ENCODE peak calls at places on chromosomes 2 and 18, in five cellular contexts. One of them, this sample, is unnamed.

GRCh38 chr2:163119964-163120363 is 281.4 kb upstream of the KCNH7 start:
- DNase-seq in CD8-positive, alpha-beta T cell: no peak
- DNase-seq in astrocyte: no peak
- DNase-seq in heart left ventricle: no peak
- DNase-seq in IMR-90: no peak
- DNase-seq in this sample: no peak

GRCh38 chr2:163735692-163736432 is at the start of gene FIGN:
- DNase-seq in IMR-90: peak; percentile 82
- DNase-seq in astrocyte: peak; percentile 85
- DNase-seq in heart left ventricle: peak; percentile 84
- DNase-seq in CD8-positive, alpha-beta T cell: no peak
- DNase-seq in this sample: peak; percentile 83

GRCh38 chr2:234496442-234496834 is 443 bp downstream of the ARL4C start:
- DNase-seq in astrocyte: peak; percentile 41
- DNase-seq in IMR-90: no peak
- DNase-seq in heart left ventricle: no peak
- DNase-seq in CD8-positive, alpha-beta T cell: peak; percentile 42
- DNase-seq in this sample: no peak

GRCh38 chr2:26020214-26020613 is 13.7 kb upstream of the RAB10 start:
- DNase-seq in astrocyte: no peak
- DNase-seq in heart left ventricle: no peak
- DNase-seq in IMR-90: no peak
- DNase-seq in CD8-positive, alpha-beta T cell: no peak
- DNase-seq in this sample: no peak

GRCh38 chr2:157160131-157160530 is 97.4 kb upstream of the GALNT5 start:
- DNase-seq in CD8-positive, alpha-beta T cell: no peak
- DNase-seq in IMR-90: no peak
- DNase-seq in astrocyte: no peak
- DNase-seq in heart left ventricle: no peak
- DNase-seq in this sample: no peak

GRCh38 chr18:79883461-79884295 is 67.8 kb downstream of the SLC66A2 start:
- DNase-seq in IMR-90: no peak
- DNase-seq in astrocyte: no peak
- DNase-seq in heart left ventricle: no peak
- DNase-seq in CD8-positive, alpha-beta T cell: no peak
- DNase-seq in this sample: no peak

GRCh38 chr2:24012521-24013245 is 2.8 kb downstream of the MFSD2B start:
- DNase-seq in IMR-90: no peak
- DNase-seq in heart left ventricle: no peak
- DNase-seq in CD8-positive, alpha-beta T cell: no peak
- DNase-seq in astrocyte: no peak
- DNase-seq in this sample: no peak

GRCh38 chr2:62343636-62344349 is 147.9 kb downstream of the B3GNT2 start:
- DNase-seq in astrocyte: no peak
- DNase-seq in CD8-positive, alpha-beta T cell: no peak
- DNase-seq in IMR-90: no peak
- DNase-seq in heart left ventricle: no peak
- DNase-seq in this sample: no peak

GRCh38 chr2:233351423-233351822 is 2.9 kb upstream of the DGKD start:
- DNase-seq in CD8-positive, alpha-beta T cell: no peak
- DNase-seq in astrocyte: peak; percentile 10
- DNase-seq in heart left ventricle: no peak
- DNase-seq in IMR-90: no peak
- DNase-seq in this sample: no peak

GRCh38 chr2:190791347-190791982 is 89.2 kb upstream of the GLS start:
- DNase-seq in IMR-90: peak; percentile 59
- DNase-seq in heart left ventricle: peak; percentile 29
- DNase-seq in CD8-positive, alpha-beta T cell: peak; percentile 4
- DNase-seq in astrocyte: peak; percentile 87
- DNase-seq in this sample: peak; percentile 76

GRCh38 chr2:1972428-1972827 is 228.1 kb upstream of the PXDN start:
- DNase-seq in astrocyte: peak; percentile 64
- DNase-seq in heart left ventricle: peak; percentile 68
- DNase-seq in CD8-positive, alpha-beta T cell: no peak
- DNase-seq in IMR-90: no peak
- DNase-seq in this sample: no peak

GRCh38 chr2:168649562-168649961 is 152.9 kb upstream of the NOSTRIN start:
- DNase-seq in heart left ventricle: no peak
- DNase-seq in CD8-positive, alpha-beta T cell: no peak
- DNase-seq in IMR-90: no peak
- DNase-seq in astrocyte: no peak
- DNase-seq in this sample: no peak

GRCh38 chr2:145100301-145100700 is 580.4 kb upstream of the ZEB2 start:
- DNase-seq in astrocyte: no peak
- DNase-seq in IMR-90: no peak
- DNase-seq in CD8-positive, alpha-beta T cell: no peak
- DNase-seq in heart left ventricle: no peak
- DNase-seq in this sample: no peak

GRCh38 chr2:168169097-168169745 is 78.2 kb downstream of the STK39 start:
- DNase-seq in heart left ventricle: no peak
- DNase-seq in IMR-90: peak; percentile 92
- DNase-seq in astrocyte: peak; percentile 82
- DNase-seq in CD8-positive, alpha-beta T cell: no peak
- DNase-seq in this sample: no peak

GRCh38 chr18:76750886-76751537 is 71.3 kb upstream of the ZNF236 start:
- DNase-seq in heart left ventricle: no peak
- DNase-seq in CD8-positive, alpha-beta T cell: no peak
- DNase-seq in IMR-90: no peak
- DNase-seq in astrocyte: no peak
- DNase-seq in this sample: no peak

GRCh38 chr2:11836647-11837219 is 90.3 kb downstream of the LPIN1 start:
- DNase-seq in astrocyte: no peak
- DNase-seq in heart left ventricle: no peak
- DNase-seq in IMR-90: no peak
- DNase-seq in CD8-positive, alpha-beta T cell: no peak
- DNase-seq in this sample: no peak

GRCh38 chr2:216872040-216872439 is 12.2 kb upstream of the TNP1 start:
- DNase-seq in IMR-90: no peak
- DNase-seq in CD8-positive, alpha-beta T cell: no peak
- DNase-seq in heart left ventricle: no peak
- DNase-seq in astrocyte: no peak
- DNase-seq in this sample: no peak

GRCh38 chr2:85913854-85914524 is 25.2 kb upstream of the ST3GAL5 start:
- DNase-seq in heart left ventricle: no peak
- DNase-seq in IMR-90: peak; percentile 57
- DNase-seq in CD8-positive, alpha-beta T cell: no peak
- DNase-seq in astrocyte: no peak
- DNase-seq in this sample: no peak

GRCh38 chr2:218991674-218992168 is 1.5 kb downstream of the CRYBA2 start:
- DNase-seq in CD8-positive, alpha-beta T cell: no peak
- DNase-seq in IMR-90: peak; percentile 47
- DNase-seq in astrocyte: peak; percentile 16
- DNase-seq in heart left ventricle: no peak
- DNase-seq in this sample: peak; percentile 19
- H3K27me3 ChIP-seq in CD8-positive, alpha-beta T cell: peaks cover 58% of the 10 kb centered on the region
- H3K27me3 ChIP-seq in IMR-90: peaks cover 94% of the 10 kb centered on the region
- H3K27me3 ChIP-seq in astrocyte: peaks cover 88% of the 10 kb centered on the region
- H3K27me3 ChIP-seq in heart left ventricle: peaks cover 94% of the 10 kb centered on the region
- H3K27me3 ChIP-seq in this sample: no peaks in the 10 kb centered on the region

DNA sequence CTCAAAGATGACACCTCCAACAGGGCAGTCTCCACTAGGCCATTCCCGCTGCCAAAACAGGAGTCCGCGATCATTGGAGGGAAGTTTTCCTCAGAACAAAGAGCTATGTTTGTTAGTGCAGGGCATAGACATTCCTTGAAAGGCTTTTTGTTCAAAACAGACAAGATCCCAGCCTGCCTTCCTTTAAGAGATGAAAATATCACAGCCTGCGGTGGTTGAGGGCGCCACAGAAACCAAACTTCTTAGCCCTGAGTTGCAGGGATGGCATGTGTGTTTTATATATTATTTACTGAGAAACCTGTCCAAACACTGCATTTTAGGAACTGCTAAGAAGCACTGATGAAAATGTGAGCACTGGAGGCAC is 57.5 kb upstream of the TMEM178A start:
- DNase-seq in heart left ventricle: no peak
- DNase-seq in IMR-90: no peak
- DNase-seq in astrocyte: no peak
- DNase-seq in CD8-positive, alpha-beta T cell: no peak
- DNase-seq in this sample: no peak
- H3K27ac ChIP-seq in heart left ventricle: no peak overlapping the region
- H3K27ac ChIP-seq in IMR-90: no peak overlapping the region
- H3K27ac ChIP-seq in astrocyte: no peak overlapping the region
- H3K27ac ChIP-seq in CD8-positive, alpha-beta T cell: no peak overlapping the region
- H3K27ac ChIP-seq in this sample: no peak overlapping the region

DNA sequence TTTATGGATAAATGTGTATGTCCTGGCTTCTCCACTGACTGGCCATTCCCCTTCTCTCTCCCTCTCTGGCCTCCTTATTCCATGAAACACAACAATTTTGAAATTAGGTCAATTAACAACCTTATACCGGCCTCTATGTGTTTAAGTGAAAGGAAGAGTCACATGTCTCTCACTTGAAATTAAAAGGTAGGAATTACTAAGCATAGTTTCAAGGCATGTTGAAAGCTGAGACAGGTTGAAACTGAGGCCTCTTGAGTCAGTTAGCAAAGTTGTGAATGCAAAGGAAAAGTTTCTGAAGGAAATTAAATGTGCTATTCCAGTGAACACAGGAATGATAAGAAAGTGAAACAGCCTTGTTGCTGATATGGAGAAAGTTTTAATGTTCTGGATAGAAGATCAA is 69.7 kb downstream of the ADAM23 start:
- DNase-seq in astrocyte: no peak
- DNase-seq in IMR-90: no peak
- DNase-seq in CD8-positive, alpha-beta T cell: no peak
- DNase-seq in heart left ventricle: no peak
- DNase-seq in this sample: no peak
- H3K27me3 ChIP-seq in astrocyte: no peaks in the 10 kb centered on the region
- H3K27me3 ChIP-seq in IMR-90: no peaks in the 10 kb centered on the region
- H3K27me3 ChIP-seq in CD8-positive, alpha-beta T cell: no peaks in the 10 kb centered on the region
- H3K27me3 ChIP-seq in heart left ventricle: no peaks in the 10 kb centered on the region
- H3K27me3 ChIP-seq in this sample: no peaks in the 10 kb centered on the region

DNA sequence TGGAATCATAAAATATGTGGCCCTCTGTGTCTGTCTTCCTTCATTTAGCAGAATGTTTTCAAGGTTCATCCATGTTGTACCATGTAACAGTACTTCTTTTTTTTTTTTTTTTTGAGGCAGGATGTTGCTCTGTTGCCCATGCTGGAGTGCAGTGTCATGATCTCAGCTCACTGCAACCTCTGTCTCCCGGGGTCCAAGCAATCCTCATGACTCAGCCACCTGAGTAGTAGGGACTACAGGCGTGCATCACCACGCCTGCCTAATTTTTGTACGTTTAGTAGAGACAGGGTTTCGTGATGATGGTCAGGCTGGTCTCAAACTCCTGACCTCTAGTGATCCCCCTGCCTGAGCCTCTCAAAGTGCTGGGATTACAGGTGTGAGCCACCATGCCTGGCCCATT is 31.2 kb downstream of the RAB1A start:
- DNase-seq in CD8-positive, alpha-beta T cell: no peak
- DNase-seq in heart left ventricle: no peak
- DNase-seq in IMR-90: no peak
- DNase-seq in astrocyte: no peak
- DNase-seq in this sample: no peak
- H3K27ac ChIP-seq in CD8-positive, alpha-beta T cell: no peak overlapping the region
- H3K27ac ChIP-seq in heart left ventricle: no peak overlapping the region
- H3K27ac ChIP-seq in IMR-90: no peak overlapping the region
- H3K27ac ChIP-seq in astrocyte: no peak overlapping the region
- H3K27ac ChIP-seq in this sample: no peak overlapping the region

GRCh38 chr2:29916571-29916970 is 4.8 kb downstream of the ALK start:
- DNase-seq in IMR-90: no peak
- DNase-seq in heart left ventricle: no peak
- DNase-seq in astrocyte: no peak
- DNase-seq in CD8-positive, alpha-beta T cell: no peak
- DNase-seq in this sample: no peak
- H3K27me3 ChIP-seq in IMR-90: peaks cover 18% of the 10 kb centered on the region
- H3K27me3 ChIP-seq in heart left ventricle: peaks cover 24% of the 10 kb centered on the region
- H3K27me3 ChIP-seq in astrocyte: peaks cover 26% of the 10 kb centered on the region
- H3K27me3 ChIP-seq in CD8-positive, alpha-beta T cell: peaks cover 20% of the 10 kb centered on the region
- H3K27me3 ChIP-seq in this sample: no peaks in the 10 kb centered on the region